ENCODE peak calls at places on chromosomes 6 and 20, in seven cellular contexts. U is epithelial cell of esophagus; V is tibial artery; Z is GM23338; E is neuronal stem cell; M is CD8-positive, alpha-beta T cell; X is A549. H is an unnamed sample.
A peak's percentile ranks its signal among the peaks of the same experiment; 100 is the strongest.

GRCh38 chr6:53067799-53068442 is 2.7 kb downstream of the FBXO9 start:
- DNase-seq in E (no peak), Z (no peak), V (no peak), U (peak; percentile 44), M (no peak), X (no peak), H (no peak)

GRCh38 chr6:150267686-150268561 is 100.9 kb upstream of the IYD start:
- DNase-seq in E (no peak), Z (peak; percentile 10), X (no peak), M (no peak), U (peak; percentile 96), V (peak; percentile 69), H (peak; percentile 74)

GRCh38 chr20:21701171-21701876 is 4.1 kb upstream of the PAX1 start:
- DNase-seq in M (no peak), Z (peak; percentile 85), V (no peak), X (no peak), E (no peak), U (no peak), H (no peak)

GRCh38 chr6:128482642-128483041 is 37.8 kb downstream of the PTPRK start:
- DNase-seq in M (no peak), X (no peak), Z (peak; percentile 36), U (no peak), V (no peak), E (no peak), H (no peak)

GRCh38 chr6:132483779-132484679 is 28.9 kb downstream of the STX7 start:
- DNase-seq in Z (peak; percentile 78), E (peak; percentile 64), U (peak; percentile 71), V (no peak), X (peak; percentile 36), M (no peak), H (peak; percentile 83)

GRCh38 chr20:44070139-44070900 is 116.7 kb downstream of the JPH2 start:
- DNase-seq in Z (no peak), U (no peak), X (no peak), E (no peak), V (no peak), M (peak; percentile 18), H (no peak)

GRCh38 chr6:17962436-17963031 is 24.9 kb downstream of the KIF13A start:
- DNase-seq in M (no peak), U (peak; percentile 56), E (no peak), Z (no peak), V (peak; percentile 72), X (no peak), H (peak; percentile 93)

GRCh38 chr20:11965602-11966001 is 47.9 kb downstream of the BTBD3 start:
- DNase-seq in U (peak; percentile 14), E (no peak), V (no peak), M (no peak), Z (no peak), X (no peak), H (no peak)

GRCh38 chr6:119096683-119097310 is 18.3 kb upstream of the FAM184A start:
- DNase-seq in M (no peak), Z (no peak), E (no peak), X (no peak), U (peak; percentile 85), V (peak; percentile 84), H (peak; percentile 88)

GRCh38 chr20:50029697-50030428 is 47.1 kb downstream of the SNAI1 start:
- DNase-seq in V (peak; percentile 92), E (no peak), X (peak; percentile 78), Z (no peak), M (no peak), U (peak; percentile 22), H (peak; percentile 99)

GRCh38 chr6:81797594-81797993 is 45.1 kb upstream of the TENT5A start:
- DNase-seq in V (no peak), E (no peak), M (no peak), X (no peak), Z (no peak), U (no peak), H (no peak)

GRCh38 chr20:62752671-62753501 is 43.4 kb upstream of the MRGBP start:
- DNase-seq in E (no peak), M (no peak), Z (no peak), X (no peak), U (no peak), V (no peak), H (no peak)

GRCh38 chr6:158043008-158043407 is 61.3 kb downstream of the SYNJ2 start:
- DNase-seq in E (no peak), M (no peak), U (no peak), X (no peak), Z (no peak), V (peak; percentile 69), H (no peak)

GRCh38 chr20:18496042-18496441 is 983 bp downstream of the RBBP9 start:
- DNase-seq in V (no peak), Z (peak; percentile 5), E (no peak), M (no peak), U (peak; percentile 42), X (no peak), H (no peak)

GRCh38 chr20:39164642-39165041 is 202.5 kb downstream of the DHX35 start:
- DNase-seq in M (no peak), E (no peak), U (no peak), X (no peak), Z (no peak), V (no peak), H (no peak)

GRCh38 chr6:166058064-166058739 is 109.4 kb downstream of the TBXT start:
- DNase-seq in V (no peak), U (no peak), Z (no peak), E (peak; percentile 11), X (no peak), M (no peak), H (peak; percentile 66)

GRCh38 chr6:106512048-106512957 is 117.0 kb downstream of the RTN4IP1 start:
- DNase-seq in X (no peak), Z (peak; percentile 80), E (peak; percentile 36), V (peak; percentile 75), M (peak; percentile 71), U (peak; percentile 62), H (peak; percentile 51)

GRCh38 chr6:151440930-151441329 is 11.0 kb downstream of the RMND1 start:
- DNase-seq in U (peak; percentile 15), V (no peak), E (no peak), M (no peak), X (no peak), Z (no peak), H (peak; percentile 62)

GRCh38 chr6:71239694-71240093 is 48.9 kb upstream of the OGFRL1 start:
- DNase-seq in X (no peak), V (no peak), Z (no peak), U (no peak), E (no peak), M (no peak), H (no peak)

GRCh38 chr20:16129411-16129810 is 443.8 kb downstream of the KIF16B start:
- DNase-seq in V (no peak), U (no peak), M (no peak), X (no peak), E (no peak), Z (no peak), H (no peak)

GRCh38 chr20:19750907-19751636 is 7.0 kb upstream of the RIN2 start:
- DNase-seq in M (no peak), Z (no peak), V (no peak), E (no peak), U (peak; percentile 58), X (no peak), H (no peak)

GRCh38 chr20:4443016-4443415 is 278.7 kb upstream of the PRND start:
- DNase-seq in M (no peak), E (no peak), Z (no peak), X (no peak), V (no peak), U (peak; percentile 83), H (no peak)

GRCh38 chr20:3204124-3204794 is at the start of gene DDRGK1:
- DNase-seq in M (peak; percentile 84), X (peak; percentile 91), E (peak; percentile 82), V (peak; percentile 93), Z (peak; percentile 88), U (peak; percentile 84), H (peak; percentile 88)

GRCh38 chr20:3199206-3199605 is 5.3 kb downstream of the DDRGK1 start:
- DNase-seq in V (no peak), Z (no peak), M (no peak), X (no peak), E (no peak), U (no peak), H (no peak)

GRCh38 chr20:3203315-3204123 is 963 bp downstream of the DDRGK1 start:
- DNase-seq in V (no peak), E (no peak), M (no peak), U (peak; percentile 25), X (no peak), Z (peak; percentile 56), H (peak; percentile 13)

GRCh38 chr20:3199976-3200755 is 4.3 kb downstream of the DDRGK1 start:
- DNase-seq in X (no peak), V (no peak), Z (no peak), E (no peak), U (no peak), M (no peak), H (no peak)

GRCh38 chr20:3202965-3203314 is 1.5 kb downstream of the DDRGK1 start:
- DNase-seq in E (no peak), X (no peak), U (no peak), M (no peak), V (no peak), Z (no peak), H (no peak)
- H3K4me3 ChIP-seq in E (peak overlapping the region; percentile 85), X (peak overlapping the region; percentile 86), U (peak overlapping the region; percentile 90), M (peak overlapping the region; percentile 87), V (peak overlapping the region; percentile 61), Z (peak overlapping the region; percentile 73), H (peak overlapping the region; percentile 93)

GRCh38 chr6:42046491-42047219 is 3.7 kb upstream of the TAF8 start:
- DNase-seq in Z (no peak), E (no peak), M (no peak), X (no peak), U (peak; percentile 27), V (peak; percentile 65), H (peak; percentile 63)
- H3K4me3 ChIP-seq in Z (no peak overlapping the region), E (no peak overlapping the region), M (peak overlapping the region; percentile 99), X (no peak overlapping the region), U (no peak overlapping the region), V (peak overlapping the region; percentile 72), H (peak overlapping the region; percentile 90)

GRCh38 chr20:1478566-1478965 is 11.9 kb upstream of the NSFL1C start:
- DNase-seq in V (no peak), U (peak; percentile 94), E (no peak), M (no peak), Z (no peak), X (peak; percentile 75), H (peak; percentile 79)
- H3K4me3 ChIP-seq in V (no peak overlapping the region), U (peak overlapping the region; percentile 47), E (no peak overlapping the region), M (no peak overlapping the region), Z (no peak overlapping the region), X (no peak overlapping the region), H (no peak overlapping the region)

DNA sequence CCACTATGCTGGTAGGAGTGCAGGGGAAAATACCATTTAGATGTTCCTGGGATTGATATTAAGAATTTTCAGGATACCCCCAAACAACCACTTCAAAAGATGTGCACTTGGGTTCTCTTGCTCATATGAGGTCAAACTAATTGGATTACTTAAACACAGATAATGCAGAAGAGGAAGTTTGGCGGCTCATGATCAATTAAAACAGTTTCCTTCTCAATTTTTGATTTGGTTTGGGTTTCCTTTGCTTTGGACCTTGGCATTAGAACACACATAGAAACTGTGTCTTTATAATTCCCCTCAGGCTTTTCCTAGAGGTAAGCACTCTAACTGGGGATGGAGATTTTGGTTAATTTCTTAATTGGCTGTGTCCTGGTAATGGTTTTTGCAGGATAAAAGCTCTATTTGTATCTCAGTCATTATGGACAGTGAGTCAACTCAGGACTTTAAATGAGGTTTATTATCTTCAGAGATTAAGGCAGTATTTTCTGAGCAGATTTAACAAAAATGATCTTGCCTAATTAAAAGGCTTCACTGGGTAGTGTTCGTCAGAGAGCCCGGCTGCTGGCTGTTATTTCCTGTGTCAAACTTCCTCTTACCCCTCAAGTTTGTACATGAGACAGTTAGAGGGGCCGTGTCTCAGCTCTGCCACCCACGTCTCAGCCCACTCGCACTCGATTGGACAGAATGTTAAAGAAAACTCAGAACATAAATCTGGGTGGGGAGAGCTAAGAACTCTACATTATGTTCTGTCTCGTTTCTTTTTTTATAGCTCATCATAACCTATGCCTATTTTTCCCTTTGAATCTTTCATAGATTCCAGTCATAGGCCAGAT is 50.3 kb upstream of the PREP start:
- DNase-seq in U (no peak), Z (no peak), X (no peak), E (no peak), V (no peak), M (peak; percentile 24), H (no peak)
- H3K4me3 ChIP-seq in U (no peak overlapping the region), Z (no peak overlapping the region), X (no peak overlapping the region), E (peak overlapping the region; percentile 33), V (no peak overlapping the region), M (peak overlapping the region; percentile 18), H (no peak overlapping the region)